ENCODE peak calls at places on chromosomes 5 and 9, in five cellular contexts. N is fibroblast of gingiva; L is stimulated activated CD4-positive, alpha-beta T cell treated with anti-CD3 and anti-CD28 coated beads, Interleukin-15, amount 100 ng/mL, for 1 hour; O is lower leg skin; B is iris pigment epithelial cell. H is an unnamed sample.

GRCh38 chr5:39815701-39816100 is 390.9 kb upstream of the DAB2 start:
- DNase-seq in L (no peak), B (peak), N (no peak), O (no peak), H (no peak)

GRCh38 chr5:35488055-35488454 is 129.6 kb upstream of the SPEF2 start:
- DNase-seq in B (no peak), O (no peak), L (no peak), N (no peak), H (no peak)

GRCh38 chr9:81607593-81608288 is 81.6 kb downstream of the TLE1 start:
- DNase-seq in N (no peak), O (no peak), B (no peak), L (no peak), H (no peak)

GRCh38 chr9:8895498-8896224 is 1096.1 kb upstream of the DMAC1 start:
- DNase-seq in N (peak), L (no peak), B (peak), O (no peak), H (peak)

GRCh38 chr9:93115486-93115885 is 18.6 kb downstream of the NINJ1 start:
- DNase-seq in B (no peak), O (no peak), N (no peak), L (no peak), H (no peak)

GRCh38 chr9:30075451-30076199 is 2308.8 kb upstream of the ACO1 start:
- DNase-seq in B (peak), L (no peak), O (no peak), N (no peak), H (no peak)

GRCh38 chr5:82861705-82862104 is 215.5 kb downstream of the TMEM167A start:
- DNase-seq in N (peak), L (no peak), B (peak), O (peak), H (no peak)

GRCh38 chr9:18442629-18443491 is 31.1 kb upstream of the ADAMTSL1 start:
- DNase-seq in B (peak), N (peak), L (no peak), O (peak), H (peak)

GRCh38 chr5:176670449-176670848 is 23.2 kb downstream of the TSPAN17 start:
- DNase-seq in B (no peak), L (no peak), O (no peak), N (no peak), H (peak)

GRCh38 chr9:94014066-94014654 is 59.0 kb upstream of the BARX1 start:
- DNase-seq in N (peak), L (no peak), B (peak), O (no peak), H (peak)

GRCh38 chr9:137276757-137277328 is 683 bp upstream of the TOR4A start:
- DNase-seq in O (no peak), B (peak), N (peak), L (no peak), H (peak)

GRCh38 chr5:125785407-125785806 is 637.8 kb upstream of the GRAMD2B start:
- DNase-seq in O (no peak), B (no peak), N (no peak), L (no peak), H (no peak)

GRCh38 chr9:104779334-104779733 is 15.4 kb downstream of the NIPSNAP3B start:
- DNase-seq in O (no peak), N (no peak), L (no peak), B (no peak), H (no peak)

GRCh38 chr9:2778816-2779215 is 61.5 kb downstream of the KCNV2 start:
- DNase-seq in N (no peak), L (no peak), B (no peak), O (no peak), H (no peak)

GRCh38 chr9:36128331-36128730 is 8.2 kb upstream of the GLIPR2 start:
- DNase-seq in O (no peak), N (no peak), B (no peak), L (no peak), H (no peak)

GRCh38 chr9:109440797-109441287 is 57.3 kb downstream of the PTPN3 start:
- DNase-seq in L (no peak), N (peak), O (peak), B (peak), H (peak)

GRCh38 chr5:165627548-165628170 is 2122.2 kb downstream of the MAT2B start:
- DNase-seq in O (no peak), N (no peak), B (no peak), L (no peak), H (no peak)

GRCh38 chr9:6305954-6306563 is 22.1 kb upstream of the TPD52L3 start:
- DNase-seq in N (peak), L (no peak), O (no peak), B (peak), H (peak)